ENCODE peak calls at places on chromosomes 2 and 18, in seven cellular contexts. U is coronary artery, C is uterus, S is upper lobe of right lung, H is mammary epithelial cell, P is K562, D is keratinocyte. G is an unnamed sample.

GRCh38 chr2:105977212-105977611 is 216.9 kb downstream of the UXS1 start:
- DNase-seq in U (no peak), C (no peak), S (no peak), H (peak), P (no peak), D (peak), G (no peak)

GRCh38 chr18:58541789-58542425 is 87.0 kb downstream of the ALPK2 start:
- DNase-seq in U (no peak), C (no peak), S (no peak), H (peak), P (no peak), D (peak), G (peak)

GRCh38 chr2:218024336-218024735 is 21.5 kb upstream of the TNS1 start:
- DNase-seq in U (peak), C (no peak), S (peak), H (no peak), P (no peak), D (no peak), G (no peak)

GRCh38 chr2:85668009-85668856 is at the start of gene SFTPB:
- DNase-seq in U (no peak), C (no peak), S (peak), H (no peak), P (no peak), D (no peak), G (no peak)

GRCh38 chr2:217941339-217941738 is 61.5 kb downstream of the TNS1 start:
- DNase-seq in U (no peak), C (no peak), S (peak), H (no peak), P (no peak), D (no peak), G (no peak)

GRCh38 chr2:237603718-237604362 is 13.3 kb upstream of the RAB17 start:
- DNase-seq in U (no peak), C (peak), S (no peak), H (no peak), P (no peak), D (no peak), G (no peak)

GRCh38 chr18:57816208-57816999 is 13.3 kb upstream of the ATP8B1 start:
- DNase-seq in U (no peak), C (no peak), S (no peak), H (no peak), P (no peak), D (no peak), G (no peak)

GRCh38 chr18:11454021-11454420 is 155.4 kb upstream of the SLC35G4 start:
- DNase-seq in U (no peak), C (no peak), S (no peak), H (no peak), P (no peak), D (no peak), G (no peak)

GRCh38 chr2:86038291-86039081 is 67.2 kb downstream of the POLR1A start:
- DNase-seq in U (no peak), C (peak), S (peak), H (no peak), P (no peak), D (no peak), G (no peak)

DNA sequence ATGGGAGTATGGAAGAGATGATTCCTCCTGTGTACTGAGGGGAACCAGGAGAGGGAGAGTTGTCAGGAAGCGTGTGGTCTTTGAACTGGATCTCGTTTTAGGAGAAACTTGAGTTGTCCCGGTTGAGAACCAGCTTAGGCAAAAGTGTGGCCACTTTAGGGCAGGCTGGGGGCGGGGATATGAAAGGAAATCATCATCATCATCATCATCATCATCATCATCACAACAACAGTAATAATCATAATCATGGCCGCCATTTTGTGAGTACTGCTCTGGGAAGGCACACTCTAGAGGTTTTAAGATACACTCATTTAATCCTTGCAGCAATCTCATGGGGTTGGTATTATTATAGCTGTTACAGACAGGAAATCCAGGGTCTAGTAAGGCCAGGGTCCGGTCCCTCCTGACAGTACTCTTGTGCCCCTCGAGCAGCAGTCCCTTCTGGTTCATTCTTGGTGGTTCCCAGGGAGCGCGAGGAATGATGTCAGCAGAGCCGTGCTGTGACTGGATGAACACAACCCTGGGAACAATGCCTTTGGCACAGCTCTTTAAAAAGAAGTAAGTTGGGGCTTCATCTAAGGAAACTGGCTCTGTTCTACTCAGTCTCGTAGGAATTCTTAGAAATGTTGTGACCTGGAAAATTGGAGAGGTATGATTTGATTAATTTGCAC is 33.8 kb downstream of the PARD3B start:
- DNase-seq in U (no peak), C (no peak), S (no peak), H (no peak), P (no peak), D (no peak), G (no peak)
- H3K4me3 ChIP-seq in U (no peak), C (no peak), S (no peak), H (no peak), P (no peak), D (no peak), G (no peak)

GRCh38 chr2:227378371-227378782 is 729 bp downstream of the TM4SF20 start:
- DNase-seq in U (no peak), C (no peak), S (no peak), H (peak), P (no peak), D (no peak), G (no peak)
- TF ChIP-seq CTCF in U (no peak), C (no peak), S (no peak), H (no peak), P (no peak), D (no peak), G (no peak)

DNA sequence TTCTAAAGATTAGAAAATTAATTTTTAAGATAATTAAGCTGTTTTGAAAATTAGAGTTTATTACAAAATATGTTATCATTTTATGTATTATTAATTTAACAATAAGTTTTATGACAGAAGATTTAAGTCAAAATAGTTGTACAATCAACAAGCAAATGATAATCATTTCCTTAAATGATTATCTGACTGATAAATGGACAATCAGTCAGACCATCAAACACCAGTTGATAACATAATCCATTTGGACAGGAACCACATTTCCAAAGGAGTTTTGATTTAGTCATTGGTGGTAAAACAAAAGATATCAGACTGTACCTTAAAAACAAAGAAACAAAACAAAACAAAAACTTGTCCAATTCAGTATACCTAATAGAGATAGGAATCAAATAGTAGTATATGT is 1.9 kb downstream of the TFPI start:
- DNase-seq in U (no peak), C (no peak), S (no peak), H (no peak), P (no peak), D (no peak), G (no peak)
- H3K4me3 ChIP-seq in U (peak), C (peak), S (peak), H (no peak), P (peak), D (no peak), G (no peak)

GRCh38 chr2:121099329-121100318 is 185.4 kb downstream of the TFCP2L1 start:
- DNase-seq in U (no peak), C (no peak), S (peak), H (no peak), P (no peak), D (no peak), G (no peak)
- TF ChIP-seq CTCF in U (no peak), C (no peak), S (peak), H (peak), P (no peak), D (peak), G (peak)

GRCh38 chr18:36729197-36729596 is 99.6 kb downstream of the TPGS2 start:
- DNase-seq in U (no peak), C (no peak), S (no peak), H (peak), P (no peak), D (no peak), G (no peak)

GRCh38 chr18:36728345-36728744 is 100.5 kb downstream of the TPGS2 start:
- DNase-seq in U (no peak), C (no peak), S (no peak), H (no peak), P (no peak), D (no peak), G (no peak)

GRCh38 chr18:36724169-36724568 is 104.6 kb downstream of the TPGS2 start:
- DNase-seq in U (no peak), C (no peak), S (no peak), H (no peak), P (no peak), D (no peak), G (no peak)

GRCh38 chr18:36719630-36720029 is 109.2 kb downstream of the TPGS2 start:
- DNase-seq in U (no peak), C (no peak), S (no peak), H (no peak), P (no peak), D (no peak), G (no peak)

GRCh38 chr18:36724591-36725001 is 104.2 kb downstream of the TPGS2 start:
- DNase-seq in U (no peak), C (peak), S (no peak), H (no peak), P (no peak), D (no peak), G (no peak)
- H3K4me3 ChIP-seq in U (peak), C (no peak), S (no peak), H (no peak), P (no peak), D (no peak), G (no peak)

GRCh38 chr18:48740846-48741485 is 202.1 kb downstream of the CTIF start:
- DNase-seq in U (no peak), C (no peak), S (no peak), H (peak), P (no peak), D (no peak), G (no peak)
- TF ChIP-seq CTCF in U (no peak), C (no peak), S (no peak), H (no peak), P (no peak), D (no peak), G (no peak)

GRCh38 chr2:38526195-38526594 is 76.5 kb downstream of the HNRNPLL start:
- DNase-seq in U (no peak), C (no peak), S (no peak), H (peak), P (no peak), D (no peak), G (no peak)

GRCh38 chr2:38524580-38524979 is 78.1 kb downstream of the HNRNPLL start:
- DNase-seq in U (no peak), C (no peak), S (no peak), H (no peak), P (no peak), D (no peak), G (no peak)

GRCh38 chr2:38527338-38528007 is 75.3 kb downstream of the HNRNPLL start:
- DNase-seq in U (no peak), C (no peak), S (no peak), H (no peak), P (no peak), D (no peak), G (no peak)

GRCh38 chr2:38529208-38529607 is 73.5 kb downstream of the HNRNPLL start:
- DNase-seq in U (no peak), C (no peak), S (no peak), H (no peak), P (no peak), D (no peak), G (no peak)

DNA sequence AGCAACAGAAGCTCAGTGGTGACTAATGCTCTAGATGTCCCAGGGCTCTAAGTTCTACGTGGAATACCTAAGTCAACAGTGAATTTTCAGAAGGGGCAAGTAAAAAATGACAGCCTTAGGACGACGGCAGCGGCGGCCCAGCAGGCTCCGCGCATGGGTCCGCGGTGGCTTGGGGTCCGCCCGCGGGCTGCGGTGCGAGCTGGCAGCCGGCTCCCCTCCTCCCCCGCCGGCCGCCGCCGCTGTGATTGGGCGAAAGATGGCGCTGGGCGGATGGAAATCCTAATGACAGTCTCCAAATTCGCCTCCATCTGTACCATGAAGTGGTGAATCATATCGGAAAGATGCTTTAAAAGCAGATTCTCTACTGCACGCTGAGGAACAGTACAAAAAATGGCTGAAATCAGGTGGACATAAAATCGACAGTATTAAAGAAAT is 74.7 kb downstream of the HNRNPLL start:
- DNase-seq in U (no peak), C (no peak), S (peak), H (peak), P (no peak), D (no peak), G (no peak)
- H3K4me3 ChIP-seq in U (peak), C (peak), S (peak), H (peak), P (peak), D (peak), G (no peak)

GRCh38 chr2:45170191-45170975 is 161.1 kb upstream of the SIX2 start:
- DNase-seq in U (no peak), C (no peak), S (no peak), H (no peak), P (no peak), D (no peak), G (no peak)

GRCh38 chr2:45170976-45171514 is 161.8 kb upstream of the SIX2 start:
- DNase-seq in U (no peak), C (no peak), S (no peak), H (no peak), P (no peak), D (no peak), G (no peak)

GRCh38 chr2:45167885-45168284 is 158.6 kb upstream of the SIX2 start:
- DNase-seq in U (no peak), C (no peak), S (no peak), H (no peak), P (no peak), D (no peak), G (no peak)

GRCh38 chr2:45168731-45169338 is 159.6 kb upstream of the SIX2 start:
- DNase-seq in U (no peak), C (no peak), S (no peak), H (no peak), P (no peak), D (no peak), G (no peak)

GRCh38 chr2:45169339-45170190 is 160.3 kb upstream of the SIX2 start:
- DNase-seq in U (no peak), C (no peak), S (peak), H (no peak), P (no peak), D (no peak), G (no peak)
- TF ChIP-seq CTCF in U (no peak), C (no peak), S (no peak), H (no peak), P (no peak), D (no peak), G (no peak)

G was measured in GM12864.